ENCODE peak calls at places on chromosomes 7 and 10, in seven cellular contexts. One of them, this sample, is unnamed.

GRCh38 chr7:114970732-114971131 is 48.8 kb downstream of the MDFIC start:
- DNase-seq in H1: no peak
- DNase-seq in SK-N-SH: no peak
- DNase-seq in HepG2: no peak
- DNase-seq in HCT116: no peak
- DNase-seq in GM12878: no peak
- DNase-seq in K562: no peak
- DNase-seq in this sample: no peak

GRCh38 chr7:131071786-131072504 is 255.7 kb upstream of the MKLN1 start:
- DNase-seq in H1: no peak
- DNase-seq in SK-N-SH: peak
- DNase-seq in HepG2: no peak
- DNase-seq in HCT116: no peak
- DNase-seq in GM12878: no peak
- DNase-seq in K562: peak
- DNase-seq in this sample: no peak

GRCh38 chr7:25481891-25482290 is 253.6 kb upstream of the NPVF start:
- DNase-seq in H1: no peak
- DNase-seq in SK-N-SH: no peak
- DNase-seq in HepG2: no peak
- DNase-seq in HCT116: no peak
- DNase-seq in GM12878: no peak
- DNase-seq in K562: no peak
- DNase-seq in this sample: no peak

GRCh38 chr7:49346200-49346899 is 422.0 kb downstream of the CDC14C start:
- DNase-seq in H1: no peak
- DNase-seq in SK-N-SH: no peak
- DNase-seq in HepG2: no peak
- DNase-seq in HCT116: no peak
- DNase-seq in GM12878: no peak
- DNase-seq in K562: no peak
- DNase-seq in this sample: peak

GRCh38 chr7:93515144-93515543 is 59.4 kb downstream of the CALCR start:
- DNase-seq in H1: no peak
- DNase-seq in SK-N-SH: no peak
- DNase-seq in HepG2: no peak
- DNase-seq in HCT116: no peak
- DNase-seq in GM12878: no peak
- DNase-seq in K562: no peak
- DNase-seq in this sample: no peak

GRCh38 chr10:96986200-96986856 is 154.2 kb downstream of the LCOR start:
- DNase-seq in H1: no peak
- DNase-seq in SK-N-SH: no peak
- DNase-seq in HepG2: no peak
- DNase-seq in HCT116: no peak
- DNase-seq in GM12878: no peak
- DNase-seq in K562: no peak
- DNase-seq in this sample: no peak

GRCh38 chr10:72426982-72427381 is 72.3 kb upstream of the DNAJB12 start:
- DNase-seq in H1: no peak
- DNase-seq in SK-N-SH: no peak
- DNase-seq in HepG2: no peak
- DNase-seq in HCT116: no peak
- DNase-seq in GM12878: no peak
- DNase-seq in K562: no peak
- DNase-seq in this sample: no peak

GRCh38 chr10:46240684-46241565 is 45.9 kb upstream of the ANTXRL start:
- DNase-seq in H1: peak
- DNase-seq in SK-N-SH: no peak
- DNase-seq in HepG2: no peak
- DNase-seq in HCT116: no peak
- DNase-seq in GM12878: no peak
- DNase-seq in K562: no peak
- DNase-seq in this sample: no peak

GRCh38 chr7:29156798-29157461 is 10.6 kb upstream of the CPVL start:
- DNase-seq in H1: no peak
- DNase-seq in SK-N-SH: peak
- DNase-seq in HepG2: no peak
- DNase-seq in HCT116: no peak
- DNase-seq in GM12878: no peak
- DNase-seq in K562: no peak
- DNase-seq in this sample: no peak

GRCh38 chr7:95213148-95213547 is 111.2 kb downstream of the PON1 start:
- DNase-seq in H1: no peak
- DNase-seq in SK-N-SH: no peak
- DNase-seq in HepG2: no peak
- DNase-seq in HCT116: no peak
- DNase-seq in GM12878: no peak
- DNase-seq in K562: no peak
- DNase-seq in this sample: no peak

GRCh38 chr7:6502886-6503285 is 48.4 kb downstream of the GRID2IP start:
- DNase-seq in H1: no peak
- DNase-seq in SK-N-SH: no peak
- DNase-seq in HepG2: no peak
- DNase-seq in HCT116: no peak
- DNase-seq in GM12878: no peak
- DNase-seq in K562: no peak
- DNase-seq in this sample: no peak

GRCh38 chr10:12757351-12757750 is 244.2 kb downstream of the CCDC3 start:
- DNase-seq in H1: no peak
- DNase-seq in SK-N-SH: no peak
- DNase-seq in HepG2: no peak
- DNase-seq in HCT116: no peak
- DNase-seq in GM12878: no peak
- DNase-seq in K562: no peak
- DNase-seq in this sample: no peak

GRCh38 chr7:138549082-138549481 is 89.0 kb downstream of the TRIM24 start:
- DNase-seq in H1: no peak
- DNase-seq in SK-N-SH: no peak
- DNase-seq in HepG2: no peak
- DNase-seq in HCT116: no peak
- DNase-seq in GM12878: no peak
- DNase-seq in K562: no peak
- DNase-seq in this sample: no peak

GRCh38 chr7:48759431-48760080 is 164.8 kb upstream of the CDC14C start:
- DNase-seq in H1: no peak
- DNase-seq in SK-N-SH: no peak
- DNase-seq in HepG2: no peak
- DNase-seq in HCT116: no peak
- DNase-seq in GM12878: no peak
- DNase-seq in K562: no peak
- DNase-seq in this sample: no peak

GRCh38 chr10:13039761-13040160 is 38.2 kb upstream of the CCDC3 start:
- DNase-seq in H1: no peak
- DNase-seq in SK-N-SH: peak
- DNase-seq in HepG2: no peak
- DNase-seq in HCT116: no peak
- DNase-seq in GM12878: no peak
- DNase-seq in K562: no peak
- DNase-seq in this sample: no peak

GRCh38 chr7:128911441-128912031 is 1.0 kb upstream of the KCP start:
- DNase-seq in H1: peak
- DNase-seq in SK-N-SH: peak
- DNase-seq in HepG2: no peak
- DNase-seq in HCT116: no peak
- DNase-seq in GM12878: no peak
- DNase-seq in K562: no peak
- DNase-seq in this sample: peak

GRCh38 chr7:116180302-116180701 is 30.0 kb upstream of the TES start:
- DNase-seq in H1: peak
- DNase-seq in SK-N-SH: peak
- DNase-seq in HepG2: peak
- DNase-seq in HCT116: peak
- DNase-seq in GM12878: no peak
- DNase-seq in K562: peak
- DNase-seq in this sample: peak

GRCh38 chr10:132498562-132499366 is 38.8 kb upstream of the INPP5A start:
- DNase-seq in H1: no peak
- DNase-seq in SK-N-SH: no peak
- DNase-seq in HepG2: no peak
- DNase-seq in HCT116: no peak
- DNase-seq in GM12878: no peak
- DNase-seq in K562: no peak
- DNase-seq in this sample: no peak

DNA sequence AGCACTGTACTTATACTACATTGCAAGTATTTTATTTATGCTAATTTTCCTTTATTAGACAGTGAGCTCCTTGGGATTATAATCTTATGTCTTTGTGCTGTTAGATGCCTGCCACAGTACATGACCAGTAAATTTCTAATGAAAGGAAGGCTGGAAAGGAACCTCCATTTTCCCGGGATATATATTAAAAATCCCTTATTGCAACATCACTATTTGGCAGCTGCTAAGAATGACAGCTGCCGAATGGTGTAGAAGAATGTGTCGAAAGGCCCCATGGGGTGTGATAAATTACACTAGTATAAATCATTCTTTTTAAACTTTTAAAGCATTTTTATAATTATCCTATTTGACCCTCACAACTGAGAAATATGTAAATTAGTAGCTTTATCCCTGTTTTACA is 59.1 kb downstream of the TFAM start:
- DNase-seq in H1: no peak
- DNase-seq in SK-N-SH: no peak
- DNase-seq in HepG2: no peak
- DNase-seq in HCT116: no peak
- DNase-seq in GM12878: no peak
- DNase-seq in K562: no peak
- DNase-seq in this sample: no peak
- TF ChIP-seq JUND in H1: no peak
- TF ChIP-seq JUND in SK-N-SH: no peak
- TF ChIP-seq JUND in HepG2: no peak
- TF ChIP-seq JUND in HCT116: no peak
- TF ChIP-seq JUND in GM12878: no peak
- TF ChIP-seq JUND in K562: no peak
- TF ChIP-seq JUND in this sample: no peak

DNA sequence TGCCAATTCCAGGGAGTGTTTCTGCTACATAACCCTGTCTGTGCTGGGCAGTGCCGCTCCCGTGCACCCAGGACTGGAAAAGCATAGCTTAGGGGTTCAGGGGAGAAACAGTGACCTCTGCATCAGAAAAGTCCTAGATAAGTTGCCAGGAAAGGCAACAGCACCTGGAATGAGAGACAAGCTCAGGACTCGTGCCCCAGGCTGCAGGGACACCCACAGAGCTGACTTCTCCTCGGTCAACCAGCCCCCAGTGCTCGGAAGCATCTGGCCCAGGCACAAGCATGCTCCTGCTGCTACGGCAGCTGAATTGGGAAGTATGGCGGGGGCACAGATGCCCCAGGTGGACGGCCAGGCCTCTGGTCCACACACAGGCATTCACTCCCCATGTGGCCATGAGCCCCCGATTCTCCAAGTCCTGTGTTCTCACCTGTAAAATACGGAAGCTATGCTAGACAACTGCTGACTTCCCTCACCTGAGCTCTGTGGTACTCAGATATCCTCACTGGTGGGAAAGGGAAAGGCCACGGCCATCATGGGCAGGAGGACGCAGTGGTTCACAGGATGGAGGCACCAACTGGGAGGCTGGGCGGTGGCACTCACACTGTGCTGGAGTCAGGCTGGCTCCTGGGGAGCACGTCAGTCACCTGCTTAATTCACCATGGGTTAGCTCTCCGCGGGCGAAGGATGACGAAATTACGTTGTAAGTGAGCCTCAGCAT is 220.5 kb downstream of the PTPRN2 start:
- DNase-seq in H1: no peak
- DNase-seq in SK-N-SH: peak
- DNase-seq in HepG2: no peak
- DNase-seq in HCT116: no peak
- DNase-seq in GM12878: no peak
- DNase-seq in K562: no peak
- DNase-seq in this sample: no peak
- TF ChIP-seq JUND in H1: no peak
- TF ChIP-seq JUND in SK-N-SH: no peak
- TF ChIP-seq JUND in HepG2: no peak
- TF ChIP-seq JUND in HCT116: no peak
- TF ChIP-seq JUND in GM12878: no peak
- TF ChIP-seq JUND in K562: no peak
- TF ChIP-seq JUND in this sample: no peak

GRCh38 chr7:135645296-135645904 is 16.9 kb upstream of the STMP1 start:
- DNase-seq in H1: no peak
- DNase-seq in SK-N-SH: peak
- DNase-seq in HepG2: peak
- DNase-seq in HCT116: peak
- DNase-seq in GM12878: no peak
- DNase-seq in K562: peak
- DNase-seq in this sample: no peak
- TF ChIP-seq JUND in H1: no peak
- TF ChIP-seq JUND in SK-N-SH: no peak
- TF ChIP-seq JUND in HepG2: no peak
- TF ChIP-seq JUND in HCT116: no peak
- TF ChIP-seq JUND in GM12878: no peak
- TF ChIP-seq JUND in K562: no peak
- TF ChIP-seq JUND in this sample: no peak

DNA sequence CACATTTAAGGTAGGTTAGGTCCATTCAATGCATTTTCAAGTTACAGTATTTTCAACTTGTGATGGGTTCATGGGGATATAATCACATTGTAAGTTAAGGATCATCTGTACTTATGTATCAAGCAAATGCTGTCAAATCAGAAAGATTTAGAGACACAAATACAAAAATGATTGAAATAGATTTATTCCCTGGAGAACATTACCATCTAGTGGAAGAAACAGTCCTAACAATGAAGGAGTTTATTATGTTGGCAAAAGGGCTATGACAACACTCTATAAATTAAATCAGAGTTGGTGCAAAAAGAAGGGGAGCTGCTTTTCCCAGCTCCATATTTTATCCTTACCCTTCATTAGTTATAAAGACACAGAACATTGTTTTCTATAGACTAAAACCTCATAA is 69.0 kb downstream of the PRSS58 start:
- DNase-seq in H1: no peak
- DNase-seq in SK-N-SH: no peak
- DNase-seq in HepG2: peak
- DNase-seq in HCT116: peak
- DNase-seq in GM12878: no peak
- DNase-seq in K562: no peak
- DNase-seq in this sample: peak
- TF ChIP-seq JUND in H1: no peak
- TF ChIP-seq JUND in SK-N-SH: no peak
- TF ChIP-seq JUND in HepG2: no peak
- TF ChIP-seq JUND in HCT116: no peak
- TF ChIP-seq JUND in GM12878: no peak
- TF ChIP-seq JUND in K562: no peak
- TF ChIP-seq JUND in this sample: no peak